ENCODE peak calls at places on chromosomes 5 and 9, in seven cellular contexts. One of them, this sample, is unnamed. For H3K4me1, the result is how much of the 10 kb centered on the place peaks cover.

GRCh38 chr5:154412316-154412715 is 33.5 kb upstream of the SAP30L start:
- DNase-seq in neural progenitor cell: no peak
- DNase-seq in transverse colon: no peak
- DNase-seq in IMR-90: no peak
- DNase-seq in ascending aorta: no peak
- DNase-seq in cardiac muscle cell: no peak
- DNase-seq in GM23338: no peak
- DNase-seq in this sample: no peak

GRCh38 chr9:118595719-118596305 is 773.4 kb downstream of the BRINP1 start:
- DNase-seq in cardiac muscle cell: peak
- DNase-seq in neural progenitor cell: peak
- DNase-seq in IMR-90: no peak
- DNase-seq in transverse colon: peak
- DNase-seq in GM23338: peak
- DNase-seq in ascending aorta: no peak
- DNase-seq in this sample: no peak

GRCh38 chr5:35066260-35066795 is 18.6 kb upstream of the AGXT2 start:
- DNase-seq in cardiac muscle cell: no peak
- DNase-seq in transverse colon: no peak
- DNase-seq in IMR-90: no peak
- DNase-seq in GM23338: no peak
- DNase-seq in ascending aorta: no peak
- DNase-seq in neural progenitor cell: no peak
- DNase-seq in this sample: no peak

GRCh38 chr9:38018964-38019602 is 49.9 kb downstream of the SHB start:
- DNase-seq in transverse colon: no peak
- DNase-seq in GM23338: no peak
- DNase-seq in neural progenitor cell: peak
- DNase-seq in cardiac muscle cell: peak
- DNase-seq in IMR-90: peak
- DNase-seq in ascending aorta: peak
- DNase-seq in this sample: no peak

GRCh38 chr9:92763721-92764380 is 782 bp downstream of the BICD2 start:
- DNase-seq in IMR-90: no peak
- DNase-seq in ascending aorta: peak
- DNase-seq in neural progenitor cell: peak
- DNase-seq in cardiac muscle cell: peak
- DNase-seq in transverse colon: peak
- DNase-seq in GM23338: peak
- DNase-seq in this sample: no peak

GRCh38 chr5:143229426-143229895 is 174.0 kb downstream of the NR3C1 start:
- DNase-seq in IMR-90: no peak
- DNase-seq in ascending aorta: peak
- DNase-seq in cardiac muscle cell: no peak
- DNase-seq in transverse colon: no peak
- DNase-seq in GM23338: no peak
- DNase-seq in neural progenitor cell: peak
- DNase-seq in this sample: no peak

GRCh38 chr5:159947708-159948358 is 31.6 kb downstream of the ADRA1B start:
- DNase-seq in cardiac muscle cell: no peak
- DNase-seq in ascending aorta: no peak
- DNase-seq in IMR-90: peak
- DNase-seq in GM23338: no peak
- DNase-seq in transverse colon: no peak
- DNase-seq in neural progenitor cell: no peak
- DNase-seq in this sample: peak

GRCh38 chr5:159262472-159262858 is 625 bp upstream of the UBLCP1 start:
- DNase-seq in ascending aorta: no peak
- DNase-seq in GM23338: peak
- DNase-seq in cardiac muscle cell: no peak
- DNase-seq in transverse colon: no peak
- DNase-seq in IMR-90: peak
- DNase-seq in neural progenitor cell: no peak
- DNase-seq in this sample: no peak

GRCh38 chr9:134600836-134601638 is 40.6 kb upstream of the COL5A1 start:
- DNase-seq in GM23338: no peak
- DNase-seq in transverse colon: no peak
- DNase-seq in IMR-90: no peak
- DNase-seq in cardiac muscle cell: no peak
- DNase-seq in ascending aorta: no peak
- DNase-seq in neural progenitor cell: no peak
- DNase-seq in this sample: peak

GRCh38 chr5:164002653-164003052 is 497.2 kb downstream of the MAT2B start:
- DNase-seq in neural progenitor cell: no peak
- DNase-seq in transverse colon: no peak
- DNase-seq in GM23338: no peak
- DNase-seq in ascending aorta: no peak
- DNase-seq in IMR-90: peak
- DNase-seq in cardiac muscle cell: no peak
- DNase-seq in this sample: no peak

GRCh38 chr5:124644138-124644537 is 102.3 kb downstream of the ZNF608 start:
- DNase-seq in cardiac muscle cell: no peak
- DNase-seq in IMR-90: peak
- DNase-seq in GM23338: no peak
- DNase-seq in ascending aorta: no peak
- DNase-seq in neural progenitor cell: no peak
- DNase-seq in transverse colon: no peak
- DNase-seq in this sample: no peak

GRCh38 chr5:1959911-1960581 is 77.3 kb upstream of the IRX4 start:
- DNase-seq in IMR-90: no peak
- DNase-seq in ascending aorta: no peak
- DNase-seq in cardiac muscle cell: no peak
- DNase-seq in neural progenitor cell: no peak
- DNase-seq in GM23338: no peak
- DNase-seq in transverse colon: no peak
- DNase-seq in this sample: no peak

DNA sequence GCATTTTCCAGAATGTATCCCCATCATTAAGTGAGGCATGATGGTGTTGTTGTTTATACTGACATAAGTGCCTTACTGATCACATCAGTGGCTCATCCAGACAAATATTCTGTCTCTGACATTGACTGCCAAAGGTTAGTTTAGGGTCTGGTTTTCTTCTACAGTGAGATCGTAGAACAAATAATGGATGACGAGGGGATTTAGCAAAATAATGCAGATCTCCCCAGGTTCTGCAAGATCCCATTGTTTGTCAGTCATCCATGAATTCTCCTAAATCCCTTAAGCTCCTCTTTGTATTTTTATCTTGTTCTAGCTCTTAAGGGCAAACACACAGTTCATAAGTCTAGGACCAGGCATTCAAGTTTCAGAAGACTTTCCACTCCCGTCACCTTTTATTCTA is 93.1 kb upstream of the DHFR start:
- DNase-seq in transverse colon: no peak
- DNase-seq in IMR-90: no peak
- DNase-seq in ascending aorta: no peak
- DNase-seq in cardiac muscle cell: no peak
- DNase-seq in GM23338: peak
- DNase-seq in neural progenitor cell: peak
- DNase-seq in this sample: no peak
- H3K4me1 ChIP-seq in transverse colon: under half
- H3K4me1 ChIP-seq in IMR-90: under half
- H3K4me1 ChIP-seq in ascending aorta: under half
- H3K4me1 ChIP-seq in cardiac muscle cell: under half
- H3K4me1 ChIP-seq in GM23338: under half
- H3K4me1 ChIP-seq in neural progenitor cell: under half
- H3K4me1 ChIP-seq in this sample: under half

GRCh38 chr9:123359106-123359505 is 3.1 kb downstream of the CRB2 start:
- DNase-seq in IMR-90: no peak
- DNase-seq in cardiac muscle cell: no peak
- DNase-seq in ascending aorta: no peak
- DNase-seq in GM23338: no peak
- DNase-seq in neural progenitor cell: no peak
- DNase-seq in transverse colon: no peak
- DNase-seq in this sample: no peak
- H3K4me3 ChIP-seq in IMR-90: no peak
- H3K4me3 ChIP-seq in cardiac muscle cell: no peak
- H3K4me3 ChIP-seq in ascending aorta: no peak
- H3K4me3 ChIP-seq in GM23338: no peak
- H3K4me3 ChIP-seq in neural progenitor cell: peak
- H3K4me3 ChIP-seq in transverse colon: no peak
- H3K4me3 ChIP-seq in this sample: no peak

DNA sequence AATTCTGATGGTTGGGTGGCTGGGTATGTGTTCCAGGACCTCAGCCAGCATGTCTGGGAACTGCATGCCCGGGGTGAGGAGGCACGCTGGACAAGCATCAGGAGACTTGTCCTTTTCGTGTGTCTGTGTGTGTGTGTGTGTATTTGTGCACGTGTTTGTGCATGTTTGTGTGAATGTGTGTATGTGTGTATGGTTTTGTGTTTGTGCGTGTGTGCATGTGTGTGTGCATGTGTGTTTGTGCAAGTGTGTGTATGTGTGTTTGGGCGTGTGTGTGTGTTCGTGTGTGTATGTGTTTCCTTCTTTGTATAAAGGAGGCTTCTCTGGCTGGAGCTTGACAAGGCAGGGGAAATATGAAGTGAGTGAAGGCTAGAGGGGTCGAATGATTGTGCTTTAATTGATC is 491.5 kb downstream of the IRX1 start:
- DNase-seq in GM23338: no peak
- DNase-seq in neural progenitor cell: no peak
- DNase-seq in IMR-90: no peak
- DNase-seq in ascending aorta: no peak
- DNase-seq in cardiac muscle cell: no peak
- DNase-seq in transverse colon: no peak
- DNase-seq in this sample: no peak
- TF ChIP-seq CTCF in GM23338: no peak
- TF ChIP-seq CTCF in neural progenitor cell: no peak
- TF ChIP-seq CTCF in IMR-90: no peak
- TF ChIP-seq CTCF in ascending aorta: no peak
- TF ChIP-seq CTCF in cardiac muscle cell: no peak
- TF ChIP-seq CTCF in transverse colon: no peak
- TF ChIP-seq CTCF in this sample: no peak

DNA sequence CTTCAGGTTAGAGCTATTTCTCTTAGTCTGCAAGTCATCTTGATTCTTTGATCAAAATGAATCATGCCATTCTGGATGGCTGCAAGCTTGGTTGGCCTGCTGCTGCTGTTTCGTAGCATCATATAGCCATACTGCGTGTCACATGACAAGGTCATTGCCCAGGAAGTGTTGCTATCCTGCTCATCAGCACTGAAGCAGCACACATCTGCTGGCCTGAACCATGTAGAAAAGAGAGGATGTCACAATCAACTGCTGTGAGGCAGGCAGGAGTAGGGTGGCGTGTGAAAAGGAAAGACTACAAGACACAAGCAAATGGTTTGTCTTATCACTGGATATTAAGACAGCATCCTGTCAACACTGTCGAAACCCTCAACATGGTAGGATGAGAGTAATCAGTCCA is 376.7 kb upstream of the RORB start:
- DNase-seq in transverse colon: no peak
- DNase-seq in GM23338: no peak
- DNase-seq in IMR-90: no peak
- DNase-seq in cardiac muscle cell: no peak
- DNase-seq in ascending aorta: no peak
- DNase-seq in neural progenitor cell: no peak
- DNase-seq in this sample: no peak
- H3K4me1 ChIP-seq in transverse colon: under half
- H3K4me1 ChIP-seq in GM23338: under half
- H3K4me1 ChIP-seq in IMR-90: under half
- H3K4me1 ChIP-seq in cardiac muscle cell: under half
- H3K4me1 ChIP-seq in ascending aorta: under half
- H3K4me1 ChIP-seq in neural progenitor cell: under half
- H3K4me1 ChIP-seq in this sample: under half

GRCh38 chr5:61701877-61702602 is 370.0 kb downstream of the ZSWIM6 start:
- DNase-seq in transverse colon: no peak
- DNase-seq in neural progenitor cell: no peak
- DNase-seq in cardiac muscle cell: no peak
- DNase-seq in GM23338: no peak
- DNase-seq in IMR-90: no peak
- DNase-seq in ascending aorta: no peak
- DNase-seq in this sample: no peak
- H3K4me3 ChIP-seq in transverse colon: no peak
- H3K4me3 ChIP-seq in neural progenitor cell: no peak
- H3K4me3 ChIP-seq in cardiac muscle cell: no peak
- H3K4me3 ChIP-seq in GM23338: no peak
- H3K4me3 ChIP-seq in IMR-90: no peak
- H3K4me3 ChIP-seq in ascending aorta: no peak
- H3K4me3 ChIP-seq in this sample: no peak

DNA sequence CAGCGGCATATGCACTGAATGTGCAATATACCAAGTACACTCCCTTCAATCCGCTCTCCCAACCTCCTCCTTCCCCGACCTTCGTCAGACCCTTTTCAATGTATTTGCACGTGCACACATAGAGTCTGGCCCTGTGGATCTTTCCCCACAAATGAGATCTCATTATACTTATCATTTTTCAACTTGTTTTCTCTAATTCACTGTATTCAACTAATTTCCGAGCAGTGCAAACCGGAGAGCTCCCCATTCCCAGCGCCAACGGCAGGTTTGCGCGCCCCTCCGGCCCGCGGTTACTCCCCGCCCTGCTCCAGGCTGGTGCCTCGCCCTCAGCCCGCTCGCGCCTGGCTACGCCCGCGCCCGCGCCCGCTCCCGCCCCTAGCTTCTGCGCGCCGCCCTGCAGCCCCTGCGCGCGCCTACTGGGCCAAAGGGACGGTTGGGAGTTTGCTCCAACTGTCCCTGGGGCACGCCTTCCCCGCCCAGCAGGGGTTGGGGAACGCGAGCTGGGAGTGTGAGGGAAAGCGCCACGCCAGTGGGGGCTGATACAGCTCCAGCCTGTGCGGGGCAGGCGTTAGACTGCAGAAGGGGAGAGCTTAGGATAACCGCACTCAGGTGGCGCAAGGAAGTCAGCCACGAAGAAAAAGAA is 3.3 kb upstream of the CDC20B start:
- DNase-seq in GM23338: peak
- DNase-seq in ascending aorta: no peak
- DNase-seq in neural progenitor cell: peak
- DNase-seq in transverse colon: peak
- DNase-seq in IMR-90: no peak
- DNase-seq in cardiac muscle cell: peak
- DNase-seq in this sample: no peak
- TF ChIP-seq CTCF in GM23338: no peak
- TF ChIP-seq CTCF in ascending aorta: peak
- TF ChIP-seq CTCF in neural progenitor cell: peak
- TF ChIP-seq CTCF in transverse colon: peak
- TF ChIP-seq CTCF in IMR-90: peak
- TF ChIP-seq CTCF in cardiac muscle cell: no peak
- TF ChIP-seq CTCF in this sample: peak

GRCh38 chr5:162209005-162209605 is 141.5 kb downstream of the GABRG2 start:
- DNase-seq in cardiac muscle cell: peak
- DNase-seq in transverse colon: peak
- DNase-seq in IMR-90: no peak
- DNase-seq in neural progenitor cell: peak
- DNase-seq in ascending aorta: no peak
- DNase-seq in GM23338: peak
- DNase-seq in this sample: no peak
- H3K4me1 ChIP-seq in cardiac muscle cell: under half
- H3K4me1 ChIP-seq in transverse colon: under half
- H3K4me1 ChIP-seq in IMR-90: under half
- H3K4me1 ChIP-seq in neural progenitor cell: under half
- H3K4me1 ChIP-seq in ascending aorta: under half
- H3K4me1 ChIP-seq in GM23338: under half
- H3K4me1 ChIP-seq in this sample: under half

DNA sequence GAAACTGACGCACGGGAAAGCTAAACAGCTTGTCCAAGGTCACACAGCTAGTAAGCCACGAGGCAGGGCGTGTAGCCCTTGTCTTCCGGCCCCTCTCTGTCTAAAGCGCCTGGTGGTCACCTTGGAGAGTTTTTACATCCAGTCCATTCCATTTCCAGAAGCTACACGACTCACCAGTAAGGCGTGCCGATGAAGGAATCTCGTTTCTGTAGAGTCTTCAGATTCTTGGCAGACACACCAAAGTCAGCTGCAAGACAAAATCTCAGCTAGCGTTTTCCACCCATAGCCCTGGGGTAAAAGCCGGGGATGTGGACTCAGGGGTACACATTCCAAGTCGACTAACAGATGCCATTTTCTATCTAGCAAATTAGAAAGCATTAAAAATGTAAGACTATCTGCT is 80.4 kb downstream of the STK10 start:
- DNase-seq in cardiac muscle cell: no peak
- DNase-seq in IMR-90: peak
- DNase-seq in transverse colon: no peak
- DNase-seq in neural progenitor cell: no peak
- DNase-seq in ascending aorta: no peak
- DNase-seq in GM23338: no peak
- DNase-seq in this sample: no peak
- H3K4me3 ChIP-seq in cardiac muscle cell: no peak
- H3K4me3 ChIP-seq in IMR-90: no peak
- H3K4me3 ChIP-seq in transverse colon: no peak
- H3K4me3 ChIP-seq in neural progenitor cell: no peak
- H3K4me3 ChIP-seq in ascending aorta: no peak
- H3K4me3 ChIP-seq in GM23338: no peak
- H3K4me3 ChIP-seq in this sample: peak